ENCODE peak calls at places on chromosomes 5 and 9, in four cellular contexts. One of them, this sample, is unnamed. For H3K4me1, the result is how much of the 10 kb centered on the place peaks cover.

GRCh38 chr9:22512495-22512894 is 65.9 kb downstream of the DMRTA1 start:
- DNase-seq in Peyer's patch: no peak
- DNase-seq in stomach: no peak
- DNase-seq in body of pancreas: no peak
- DNase-seq in this sample: no peak

GRCh38 chr5:77855369-77855768 is 79.2 kb upstream of the TBCA start:
- DNase-seq in Peyer's patch: no peak
- DNase-seq in stomach: no peak
- DNase-seq in body of pancreas: no peak
- DNase-seq in this sample: no peak

GRCh38 chr5:166823360-166823759 is 1468.1 kb upstream of the WWC1 start:
- DNase-seq in Peyer's patch: no peak
- DNase-seq in body of pancreas: no peak
- DNase-seq in stomach: no peak
- DNase-seq in this sample: no peak

GRCh38 chr5:78496373-78496772 is 136.0 kb downstream of the SCAMP1 start:
- DNase-seq in Peyer's patch: no peak
- DNase-seq in body of pancreas: no peak
- DNase-seq in stomach: peak
- DNase-seq in this sample: no peak

GRCh38 chr5:131226899-131227298 is 37.0 kb upstream of the CDC42SE2 start:
- DNase-seq in body of pancreas: no peak
- DNase-seq in Peyer's patch: no peak
- DNase-seq in stomach: no peak
- DNase-seq in this sample: no peak

GRCh38 chr5:179239256-179240135 is 105.8 kb downstream of the ADAMTS2 start:
- DNase-seq in Peyer's patch: peak
- DNase-seq in stomach: no peak
- DNase-seq in body of pancreas: no peak
- DNase-seq in this sample: no peak

GRCh38 chr5:176458904-176459561 is 10.8 kb downstream of the FAF2 start:
- DNase-seq in Peyer's patch: no peak
- DNase-seq in stomach: no peak
- DNase-seq in body of pancreas: no peak
- DNase-seq in this sample: no peak

GRCh38 chr9:16119861-16120641 is 567.2 kb downstream of the CCDC171 start:
- DNase-seq in body of pancreas: no peak
- DNase-seq in Peyer's patch: no peak
- DNase-seq in stomach: no peak
- DNase-seq in this sample: no peak

GRCh38 chr5:80631277-80632259 is 22.9 kb upstream of the MSH3 start:
- DNase-seq in body of pancreas: no peak
- DNase-seq in stomach: no peak
- DNase-seq in Peyer's patch: no peak
- DNase-seq in this sample: no peak

GRCh38 chr9:119391878-119392277 is 22.6 kb upstream of the BRINP1 start:
- DNase-seq in Peyer's patch: no peak
- DNase-seq in body of pancreas: no peak
- DNase-seq in stomach: no peak
- DNase-seq in this sample: no peak

GRCh38 chr5:5886812-5887486 is 464.5 kb downstream of the ICE1 start:
- DNase-seq in body of pancreas: peak
- DNase-seq in Peyer's patch: peak
- DNase-seq in stomach: peak
- DNase-seq in this sample: peak

GRCh38 chr9:123798203-123798602 is 131.7 kb downstream of the DENND1A start:
- DNase-seq in body of pancreas: no peak
- DNase-seq in Peyer's patch: no peak
- DNase-seq in stomach: no peak
- DNase-seq in this sample: no peak

GRCh38 chr5:3258050-3258449 is 337.6 kb upstream of the IRX1 start:
- DNase-seq in body of pancreas: no peak
- DNase-seq in stomach: no peak
- DNase-seq in Peyer's patch: no peak
- DNase-seq in this sample: no peak

GRCh38 chr5:41286165-41286564 is 72.8 kb upstream of the C6 start:
- DNase-seq in stomach: no peak
- DNase-seq in body of pancreas: no peak
- DNase-seq in Peyer's patch: no peak
- DNase-seq in this sample: no peak

GRCh38 chr5:107092695-107093094 is 578.0 kb downstream of the EFNA5 start:
- DNase-seq in Peyer's patch: no peak
- DNase-seq in body of pancreas: no peak
- DNase-seq in stomach: no peak
- DNase-seq in this sample: no peak

GRCh38 chr9:133101356-133102189 is 19.5 kb downstream of the RALGDS start:
- DNase-seq in Peyer's patch: peak
- DNase-seq in stomach: no peak
- DNase-seq in body of pancreas: no peak
- DNase-seq in this sample: peak

GRCh38 chr5:71828641-71829040 is 109.6 kb downstream of the CARTPT start:
- DNase-seq in stomach: no peak
- DNase-seq in body of pancreas: no peak
- DNase-seq in Peyer's patch: no peak
- DNase-seq in this sample: no peak

GRCh38 chr5:58871648-58872242 is 288.9 kb downstream of the RAB3C start:
- DNase-seq in stomach: no peak
- DNase-seq in Peyer's patch: peak
- DNase-seq in body of pancreas: no peak
- DNase-seq in this sample: no peak

GRCh38 chr5:6715758-6716633 is 2.8 kb downstream of the TENT4A start:
- DNase-seq in stomach: no peak
- DNase-seq in body of pancreas: no peak
- DNase-seq in Peyer's patch: peak
- DNase-seq in this sample: no peak

GRCh38 chr9:69456201-69456600 is 131.2 kb downstream of the ENTREP1 start:
- DNase-seq in body of pancreas: no peak
- DNase-seq in stomach: no peak
- DNase-seq in Peyer's patch: no peak
- DNase-seq in this sample: no peak

GRCh38 chr5:75616286-75616810 is 5.1 kb downstream of the ANKDD1B start:
- DNase-seq in stomach: no peak
- DNase-seq in Peyer's patch: no peak
- DNase-seq in body of pancreas: no peak
- DNase-seq in this sample: no peak

GRCh38 chr5:150585781-150586461 is 54.5 kb upstream of the SYNPO start:
- DNase-seq in body of pancreas: peak
- DNase-seq in stomach: peak
- DNase-seq in Peyer's patch: peak
- DNase-seq in this sample: peak

GRCh38 chr9:132998861-132999635 is 20.6 kb downstream of the GFI1B start:
- DNase-seq in stomach: no peak
- DNase-seq in Peyer's patch: no peak
- DNase-seq in body of pancreas: no peak
- DNase-seq in this sample: no peak

GRCh38 chr9:78026947-78027346 is 4.7 kb downstream of the GNAQ start:
- DNase-seq in body of pancreas: no peak
- DNase-seq in Peyer's patch: no peak
- DNase-seq in stomach: no peak
- DNase-seq in this sample: no peak
- H3K4me1 ChIP-seq in body of pancreas: under half
- H3K4me1 ChIP-seq in Peyer's patch: under half
- H3K4me1 ChIP-seq in stomach: half or more
- H3K4me1 ChIP-seq in this sample: under half

GRCh38 chr5:149474198-149474597 is 77.0 kb downstream of the CSNK1A1 start:
- DNase-seq in stomach: peak
- DNase-seq in body of pancreas: peak
- DNase-seq in Peyer's patch: peak
- DNase-seq in this sample: no peak

GRCh38 chr5:149471406-149472183 is 79.6 kb downstream of the CSNK1A1 start:
- DNase-seq in stomach: peak
- DNase-seq in Peyer's patch: peak
- DNase-seq in body of pancreas: peak
- DNase-seq in this sample: no peak

GRCh38 chr5:149473441-149473840 is 77.8 kb downstream of the CSNK1A1 start:
- DNase-seq in body of pancreas: no peak
- DNase-seq in stomach: no peak
- DNase-seq in Peyer's patch: peak
- DNase-seq in this sample: no peak

GRCh38 chr5:149472399-149472798 is 78.8 kb downstream of the CSNK1A1 start:
- DNase-seq in Peyer's patch: peak
- DNase-seq in body of pancreas: no peak
- DNase-seq in stomach: no peak
- DNase-seq in this sample: no peak

GRCh38 chr5:149470942-149471341 is 80.3 kb downstream of the CSNK1A1 start:
- DNase-seq in Peyer's patch: no peak
- DNase-seq in stomach: no peak
- DNase-seq in body of pancreas: no peak
- DNase-seq in this sample: no peak
- TF ChIP-seq POLR2A in Peyer's patch: no peak
- TF ChIP-seq POLR2A in stomach: no peak
- TF ChIP-seq POLR2A in body of pancreas: no peak
- TF ChIP-seq POLR2A in this sample: no peak

GRCh38 chr5:158786390-158786789 is 313.3 kb downstream of the EBF1 start:
- DNase-seq in stomach: no peak
- DNase-seq in body of pancreas: no peak
- DNase-seq in Peyer's patch: no peak
- DNase-seq in this sample: no peak
- H3K27ac ChIP-seq in stomach: no peak
- H3K27ac ChIP-seq in body of pancreas: no peak
- H3K27ac ChIP-seq in Peyer's patch: no peak
- H3K27ac ChIP-seq in this sample: no peak

GRCh38 chr5:14193496-14193895 is 50.4 kb downstream of the TRIO start:
- DNase-seq in body of pancreas: no peak
- DNase-seq in stomach: no peak
- DNase-seq in Peyer's patch: no peak
- DNase-seq in this sample: no peak
- H3K4me1 ChIP-seq in body of pancreas: under half
- H3K4me1 ChIP-seq in stomach: half or more
- H3K4me1 ChIP-seq in Peyer's patch: under half
- H3K4me1 ChIP-seq in this sample: under half

GRCh38 chr5:143019157-143019556 is 249.0 kb downstream of the ARHGAP26 start:
- DNase-seq in stomach: no peak
- DNase-seq in body of pancreas: no peak
- DNase-seq in Peyer's patch: no peak
- DNase-seq in this sample: no peak

GRCh38 chr5:143017992-143018391 is 247.8 kb downstream of the ARHGAP26 start:
- DNase-seq in body of pancreas: no peak
- DNase-seq in Peyer's patch: no peak
- DNase-seq in stomach: no peak
- DNase-seq in this sample: no peak

GRCh38 chr5:143016777-143017374 is 246.7 kb downstream of the ARHGAP26 start:
- DNase-seq in body of pancreas: no peak
- DNase-seq in stomach: no peak
- DNase-seq in Peyer's patch: no peak
- DNase-seq in this sample: no peak

GRCh38 chr5:143021595-143021994 is 251.4 kb downstream of the ARHGAP26 start:
- DNase-seq in stomach: no peak
- DNase-seq in body of pancreas: no peak
- DNase-seq in Peyer's patch: no peak
- DNase-seq in this sample: no peak

DNA sequence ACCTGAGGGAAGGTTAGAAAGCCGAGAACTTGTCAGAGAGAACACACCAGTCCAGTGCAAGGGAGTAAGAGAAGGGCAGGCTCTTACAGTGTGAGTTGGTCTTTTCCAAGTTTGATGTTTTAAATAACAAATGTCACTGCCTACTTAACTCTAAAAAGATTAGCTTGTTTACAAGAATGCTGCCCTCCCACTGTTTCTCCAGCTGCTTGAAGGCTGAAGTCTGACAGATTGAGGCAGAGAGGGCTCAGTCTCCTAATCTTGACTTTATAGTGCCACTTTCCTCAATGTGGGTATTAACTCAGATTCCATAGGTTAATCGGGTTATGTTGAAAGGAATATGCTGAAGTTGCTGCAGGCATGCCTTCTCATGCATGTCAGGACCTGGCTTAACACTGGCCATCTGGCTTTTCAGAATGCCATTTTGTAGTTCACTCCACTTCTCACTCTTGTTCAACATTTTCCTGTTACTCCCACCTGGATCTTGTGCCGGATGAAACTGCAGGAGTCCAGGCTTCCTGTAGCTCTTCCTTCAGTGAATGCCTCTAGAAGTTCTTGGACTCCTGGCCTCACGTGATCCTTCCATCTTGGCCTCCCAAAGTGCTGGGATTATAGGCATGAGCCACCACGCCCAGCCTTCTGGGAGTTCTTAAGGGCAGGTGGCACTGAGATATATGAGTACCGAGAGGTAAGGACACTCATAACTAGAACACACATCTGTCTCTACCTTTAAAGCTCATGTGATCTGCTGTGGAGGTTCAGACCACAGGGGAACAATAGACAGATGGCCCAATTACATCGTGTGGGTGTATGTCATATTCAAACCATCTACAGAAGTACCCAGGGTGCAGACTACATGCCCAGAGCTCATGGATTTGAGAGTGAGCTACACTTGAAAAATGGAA is 249.7 kb downstream of the ARHGAP26 start:
- DNase-seq in Peyer's patch: no peak
- DNase-seq in stomach: no peak
- DNase-seq in body of pancreas: no peak
- DNase-seq in this sample: no peak
- TF ChIP-seq POLR2A in Peyer's patch: no peak
- TF ChIP-seq POLR2A in stomach: no peak
- TF ChIP-seq POLR2A in body of pancreas: no peak
- TF ChIP-seq POLR2A in this sample: no peak

DNA sequence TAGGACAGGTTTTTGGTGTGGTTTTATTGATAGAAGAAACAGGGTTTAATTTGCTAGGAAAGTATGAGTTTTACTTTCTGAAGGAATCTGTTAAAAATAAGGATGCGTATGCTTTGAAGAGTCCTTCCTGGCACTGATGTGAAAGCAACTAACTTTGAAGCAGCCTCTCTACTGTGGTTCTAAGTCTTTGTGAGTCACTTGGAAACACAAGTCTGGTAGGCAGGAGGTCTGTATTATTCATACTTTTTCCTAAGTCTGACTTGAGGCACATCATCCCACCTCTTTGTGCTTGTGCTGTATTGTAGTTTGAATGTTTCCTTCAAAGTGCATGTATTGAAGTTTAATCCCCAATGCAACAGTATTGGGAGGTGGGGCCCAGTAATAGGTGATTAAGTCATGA is 129.0 kb downstream of the TAF11L14 start:
- DNase-seq in body of pancreas: no peak
- DNase-seq in stomach: no peak
- DNase-seq in Peyer's patch: no peak
- DNase-seq in this sample: no peak
- H3K27ac ChIP-seq in body of pancreas: no peak
- H3K27ac ChIP-seq in stomach: no peak
- H3K27ac ChIP-seq in Peyer's patch: no peak
- H3K27ac ChIP-seq in this sample: no peak